ENCODE peak calls at places on chromosomes 7 and 10, in five cellular contexts. One of them, this sample, is unnamed. For H3K9me3, the result is how much of the 10 kb centered on the place peaks cover.

GRCh38 chr7:104779888-104780287 is 234.1 kb upstream of the KMT2E start:
- DNase-seq in mucosa of descending colon: no peak
- DNase-seq in HCT116: no peak
- DNase-seq in ovary: no peak
- DNase-seq in keratinocyte: no peak
- DNase-seq in this sample: no peak

GRCh38 chr7:3063016-3063753 is 19.5 kb upstream of the CARD11 start:
- DNase-seq in ovary: no peak
- DNase-seq in keratinocyte: no peak
- DNase-seq in HCT116: no peak
- DNase-seq in mucosa of descending colon: no peak
- DNase-seq in this sample: no peak

GRCh38 chr7:33720139-33720538 is 185.2 kb upstream of the BMPER start:
- DNase-seq in HCT116: no peak
- DNase-seq in mucosa of descending colon: no peak
- DNase-seq in ovary: no peak
- DNase-seq in keratinocyte: no peak
- DNase-seq in this sample: no peak

GRCh38 chr7:133479456-133480097 is 226.7 kb downstream of the EXOC4 start:
- DNase-seq in keratinocyte: no peak
- DNase-seq in mucosa of descending colon: no peak
- DNase-seq in HCT116: no peak
- DNase-seq in ovary: no peak
- DNase-seq in this sample: no peak

GRCh38 chr7:145839814-145840213 is 276.8 kb upstream of the CNTNAP2 start:
- DNase-seq in keratinocyte: no peak
- DNase-seq in mucosa of descending colon: no peak
- DNase-seq in ovary: no peak
- DNase-seq in HCT116: no peak
- DNase-seq in this sample: no peak

GRCh38 chr10:101295266-101295665 is 58.7 kb upstream of the BTRC start:
- DNase-seq in mucosa of descending colon: no peak
- DNase-seq in HCT116: no peak
- DNase-seq in ovary: no peak
- DNase-seq in keratinocyte: no peak
- DNase-seq in this sample: no peak

GRCh38 chr10:1150638-1150955 is 94.4 kb downstream of the WDR37 start:
- DNase-seq in mucosa of descending colon: no peak
- DNase-seq in keratinocyte: no peak
- DNase-seq in ovary: no peak
- DNase-seq in HCT116: no peak
- DNase-seq in this sample: no peak

GRCh38 chr7:142813262-142813661 is 41.6 kb upstream of the EPHB6 start:
- DNase-seq in ovary: no peak
- DNase-seq in mucosa of descending colon: no peak
- DNase-seq in HCT116: no peak
- DNase-seq in keratinocyte: peak
- DNase-seq in this sample: no peak

GRCh38 chr10:26858707-26859034 is 2.1 kb downstream of the ABI1 start:
- DNase-seq in keratinocyte: peak
- DNase-seq in HCT116: no peak
- DNase-seq in mucosa of descending colon: no peak
- DNase-seq in ovary: no peak
- DNase-seq in this sample: no peak

GRCh38 chr7:85322252-85322651 is 135.4 kb upstream of the SEMA3D start:
- DNase-seq in ovary: no peak
- DNase-seq in HCT116: no peak
- DNase-seq in mucosa of descending colon: no peak
- DNase-seq in keratinocyte: no peak
- DNase-seq in this sample: no peak

GRCh38 chr10:12097791-12098190 is 29.0 kb downstream of the DHTKD1 start:
- DNase-seq in HCT116: no peak
- DNase-seq in keratinocyte: no peak
- DNase-seq in mucosa of descending colon: no peak
- DNase-seq in ovary: no peak
- DNase-seq in this sample: no peak

GRCh38 chr7:148773344-148773743 is 74.6 kb downstream of the CUL1 start:
- DNase-seq in keratinocyte: no peak
- DNase-seq in ovary: no peak
- DNase-seq in mucosa of descending colon: no peak
- DNase-seq in HCT116: no peak
- DNase-seq in this sample: no peak

GRCh38 chr10:50917486-50917885 is 32.1 kb upstream of the A1CF start:
- DNase-seq in ovary: no peak
- DNase-seq in mucosa of descending colon: no peak
- DNase-seq in keratinocyte: no peak
- DNase-seq in HCT116: no peak
- DNase-seq in this sample: no peak

GRCh38 chr7:76193881-76194280 is 7.8 kb upstream of the SRRM3 start:
- DNase-seq in keratinocyte: no peak
- DNase-seq in ovary: no peak
- DNase-seq in HCT116: no peak
- DNase-seq in mucosa of descending colon: no peak
- DNase-seq in this sample: no peak

DNA sequence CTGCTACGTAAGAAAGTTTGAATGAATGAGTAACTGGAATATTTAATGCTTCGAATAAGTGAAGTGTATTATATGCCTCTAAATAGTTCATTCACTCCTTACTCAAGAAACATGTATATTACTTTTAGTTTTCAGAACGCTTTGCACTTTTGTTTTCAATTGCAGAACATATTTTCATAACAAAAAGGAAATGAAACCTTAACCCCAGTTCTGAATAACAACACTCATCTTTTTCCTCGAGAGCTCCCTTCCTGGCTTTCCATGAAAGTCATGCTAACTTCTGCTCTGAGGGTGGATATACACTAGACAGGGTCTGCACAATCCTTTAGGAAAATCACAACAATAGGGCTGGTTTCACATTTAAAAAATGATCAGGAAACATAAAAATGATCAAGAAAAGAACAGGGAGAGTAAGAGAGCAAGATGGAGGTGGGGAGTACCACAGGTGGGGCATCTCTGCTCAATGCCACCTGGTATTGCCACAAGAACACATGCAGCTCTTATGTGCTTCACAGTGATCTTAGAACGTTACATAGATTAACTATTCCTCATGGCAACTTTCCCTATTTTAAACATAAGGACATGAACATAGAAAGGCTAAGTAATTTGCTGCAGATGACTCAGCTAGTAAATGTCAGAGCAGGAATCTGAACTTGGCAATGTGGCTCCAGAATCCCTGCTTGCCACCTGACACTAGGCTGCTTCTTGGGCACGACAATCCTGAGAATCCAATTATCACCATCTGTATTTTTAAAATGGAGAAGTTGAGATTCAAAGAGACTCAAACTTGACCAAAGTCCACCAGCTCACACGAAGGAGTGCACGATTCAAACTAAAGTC is 219.5 kb upstream of the AOAH start:
- DNase-seq in keratinocyte: no peak
- DNase-seq in mucosa of descending colon: no peak
- DNase-seq in HCT116: no peak
- DNase-seq in ovary: no peak
- DNase-seq in this sample: no peak
- H3K9me3 ChIP-seq in keratinocyte: under half
- H3K9me3 ChIP-seq in mucosa of descending colon: under half
- H3K9me3 ChIP-seq in HCT116: under half
- H3K9me3 ChIP-seq in ovary: under half
- H3K9me3 ChIP-seq in this sample: under half

DNA sequence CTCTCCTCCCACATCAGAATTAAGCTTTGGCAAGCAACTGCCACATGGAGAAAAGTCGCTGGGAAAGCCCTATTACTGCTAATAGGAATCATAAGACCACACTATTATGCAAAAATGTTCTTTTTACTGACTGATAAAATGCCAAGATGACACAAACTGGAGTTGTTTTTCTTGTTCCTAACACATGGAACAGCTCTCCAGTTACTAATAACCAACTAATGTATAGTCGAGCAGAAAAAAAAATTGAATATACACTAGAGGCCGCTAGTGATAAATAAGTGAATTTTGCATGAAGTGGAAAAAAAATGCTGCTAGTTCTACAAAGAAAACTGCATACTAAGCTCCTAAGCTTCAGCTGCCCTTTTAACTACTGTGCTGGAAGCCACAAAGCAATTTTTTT is 165.6 kb downstream of the TPK1 start:
- DNase-seq in ovary: no peak
- DNase-seq in keratinocyte: no peak
- DNase-seq in mucosa of descending colon: no peak
- DNase-seq in HCT116: peak
- DNase-seq in this sample: no peak
- TF ChIP-seq CTCF in ovary: no peak
- TF ChIP-seq CTCF in keratinocyte: peak
- TF ChIP-seq CTCF in mucosa of descending colon: no peak
- TF ChIP-seq CTCF in HCT116: peak
- TF ChIP-seq CTCF in this sample: no peak

DNA sequence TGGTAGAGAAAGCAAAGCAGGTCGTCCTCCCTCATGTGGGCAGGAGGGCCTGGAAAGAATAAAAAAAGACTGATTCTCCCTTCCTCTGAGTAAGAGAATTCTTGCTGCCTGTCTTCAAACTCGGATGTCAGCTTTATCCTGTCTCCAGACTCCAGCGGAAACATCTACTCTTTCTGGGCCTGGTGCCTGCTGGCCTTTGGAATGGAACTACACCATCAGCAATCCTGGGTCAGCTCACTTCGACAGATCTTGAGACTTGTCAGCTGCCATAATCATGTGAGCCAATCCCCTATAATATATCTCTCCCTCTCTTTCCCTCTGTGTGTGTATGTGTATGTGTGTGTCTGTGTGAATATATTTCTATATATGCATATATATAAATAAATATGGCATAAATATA is 411.0 kb upstream of the DPP6 start:
- DNase-seq in ovary: no peak
- DNase-seq in HCT116: no peak
- DNase-seq in keratinocyte: no peak
- DNase-seq in mucosa of descending colon: no peak
- DNase-seq in this sample: no peak
- H3K9me3 ChIP-seq in ovary: under half
- H3K9me3 ChIP-seq in HCT116: under half
- H3K9me3 ChIP-seq in keratinocyte: under half
- H3K9me3 ChIP-seq in mucosa of descending colon: under half
- H3K9me3 ChIP-seq in this sample: under half

GRCh38 chr10:53536322-53536721 is 763.7 kb upstream of the MBL2 start:
- DNase-seq in keratinocyte: no peak
- DNase-seq in mucosa of descending colon: no peak
- DNase-seq in HCT116: no peak
- DNase-seq in ovary: no peak
- DNase-seq in this sample: no peak
- TF ChIP-seq CTCF in keratinocyte: no peak
- TF ChIP-seq CTCF in mucosa of descending colon: no peak
- TF ChIP-seq CTCF in HCT116: no peak
- TF ChIP-seq CTCF in ovary: no peak
- TF ChIP-seq CTCF in this sample: no peak

DNA sequence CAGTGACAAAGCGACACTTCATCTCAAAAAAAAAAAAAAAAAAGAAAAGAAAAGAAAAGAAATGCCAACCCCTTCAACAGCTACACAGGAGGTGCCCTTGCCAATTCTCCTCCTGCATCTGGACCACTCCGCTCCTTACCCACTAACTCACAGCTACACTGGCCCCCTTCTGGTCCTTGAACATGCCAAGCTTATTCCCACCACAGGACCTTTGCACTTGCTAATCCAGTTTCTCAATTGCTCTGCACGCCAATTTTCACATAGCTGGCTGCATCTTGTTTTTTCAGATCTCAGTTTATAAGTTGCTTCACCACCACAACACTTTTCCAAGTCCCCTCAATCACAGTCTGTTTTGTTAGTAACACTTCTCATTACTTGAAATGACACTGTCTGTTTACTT is 5.5 kb downstream of the PDAP1 start:
- DNase-seq in HCT116: no peak
- DNase-seq in ovary: no peak
- DNase-seq in keratinocyte: no peak
- DNase-seq in mucosa of descending colon: no peak
- DNase-seq in this sample: no peak
- H3K9me3 ChIP-seq in HCT116: under half
- H3K9me3 ChIP-seq in ovary: under half
- H3K9me3 ChIP-seq in keratinocyte: under half
- H3K9me3 ChIP-seq in mucosa of descending colon: under half
- H3K9me3 ChIP-seq in this sample: under half

GRCh38 chr7:77223261-77223660 is 23.6 kb upstream of the FGL2 start:
- DNase-seq in keratinocyte: no peak
- DNase-seq in HCT116: no peak
- DNase-seq in mucosa of descending colon: no peak
- DNase-seq in ovary: no peak
- DNase-seq in this sample: no peak
- TF ChIP-seq CTCF in keratinocyte: no peak
- TF ChIP-seq CTCF in HCT116: no peak
- TF ChIP-seq CTCF in mucosa of descending colon: no peak
- TF ChIP-seq CTCF in ovary: no peak
- TF ChIP-seq CTCF in this sample: no peak

DNA sequence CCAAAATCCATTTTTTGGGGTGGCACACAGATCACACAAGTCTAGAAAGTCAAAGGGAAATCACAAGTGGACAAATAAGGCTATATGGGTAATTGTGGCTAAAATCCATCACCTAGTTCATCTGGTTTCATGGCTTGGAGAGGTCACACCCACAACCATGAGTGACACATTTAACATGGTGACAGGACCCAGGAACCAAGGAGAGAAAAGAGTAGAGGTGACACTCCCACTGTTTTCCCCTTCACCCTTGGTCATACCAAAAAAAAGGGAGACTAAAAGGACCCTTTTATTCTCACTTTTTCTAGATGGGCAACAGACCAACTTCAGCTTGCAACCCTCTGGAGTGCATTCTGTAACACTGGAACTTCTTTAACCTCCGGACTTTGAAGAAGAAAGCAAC is 46.2 kb upstream of the ZNF107 start:
- DNase-seq in HCT116: no peak
- DNase-seq in ovary: no peak
- DNase-seq in keratinocyte: no peak
- DNase-seq in mucosa of descending colon: no peak
- DNase-seq in this sample: no peak
- H3K9me3 ChIP-seq in HCT116: under half
- H3K9me3 ChIP-seq in ovary: under half
- H3K9me3 ChIP-seq in keratinocyte: under half
- H3K9me3 ChIP-seq in mucosa of descending colon: under half
- H3K9me3 ChIP-seq in this sample: under half

DNA sequence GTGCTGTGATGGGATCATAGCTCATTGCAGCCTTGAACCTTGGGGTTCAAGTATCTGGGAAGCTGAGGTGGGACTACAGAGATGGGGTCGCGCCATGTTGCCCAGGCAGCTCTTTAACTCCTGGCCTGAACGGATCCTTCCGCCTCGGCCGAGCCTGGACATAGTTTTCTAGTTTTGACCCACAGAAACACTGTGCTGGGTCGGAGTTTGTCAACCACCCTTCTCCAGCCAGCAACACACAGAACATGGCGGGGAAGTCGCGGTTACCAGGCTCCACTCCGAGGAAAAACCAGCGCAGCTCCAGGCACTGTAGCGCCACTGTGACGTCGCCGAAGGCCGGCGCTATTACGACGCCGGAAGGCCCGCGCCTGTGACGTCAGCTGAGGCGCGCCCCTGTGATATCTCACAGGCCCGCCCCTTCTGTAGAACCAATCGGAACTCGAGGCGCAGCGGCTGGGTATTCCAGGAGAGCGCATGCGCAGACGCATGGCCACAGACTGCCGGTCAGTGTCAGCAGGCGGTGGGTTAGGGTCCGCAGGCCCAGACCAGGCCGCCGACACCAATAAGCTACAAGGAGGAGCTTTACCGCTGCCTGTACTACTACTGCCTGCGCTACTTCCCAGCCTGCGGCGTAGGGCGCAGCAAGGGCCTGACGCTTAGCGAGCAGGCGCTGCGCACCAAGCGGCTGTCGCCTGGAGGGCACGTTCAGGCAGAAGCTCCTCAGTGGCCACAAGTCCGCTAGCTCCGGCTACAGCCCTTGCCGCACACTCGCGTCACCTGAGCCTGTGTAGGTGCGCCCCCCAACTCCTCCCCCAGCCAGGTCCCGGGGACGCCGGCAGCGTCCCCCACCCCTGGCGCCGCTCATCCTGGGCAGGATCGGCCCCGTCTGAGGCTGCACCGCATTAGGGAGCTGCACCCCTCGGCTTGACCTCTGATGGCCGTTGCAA is 135.2 kb upstream of the KCTD7 start:
- DNase-seq in keratinocyte: peak
- DNase-seq in HCT116: peak
- DNase-seq in ovary: peak
- DNase-seq in mucosa of descending colon: peak
- DNase-seq in this sample: peak
- TF ChIP-seq CTCF in keratinocyte: peak
- TF ChIP-seq CTCF in HCT116: no peak
- TF ChIP-seq CTCF in ovary: no peak
- TF ChIP-seq CTCF in mucosa of descending colon: peak
- TF ChIP-seq CTCF in this sample: no peak